ENCODE peak calls at places on chromosomes 11 and 22, in four cellular contexts. G, A, P and X are unnamed samples.

GRCh38 chr11:44536779-44537516 is 28.5 kb upstream of the CD82 start:
- DNase-seq in G (no peak), A (no peak), P (no peak), X (no peak)

GRCh38 chr22:41682033-41682807 is 6.4 kb downstream of the SNU13 start:
- DNase-seq in G (peak), A (peak), P (peak), X (peak)

GRCh38 chr22:37747090-37747714 is 50.4 kb downstream of the TRIOBP start:
- DNase-seq in G (peak), A (no peak), P (no peak), X (no peak)

GRCh38 chr11:111819161-111820058 is 52.0 kb downstream of the ALG9 start:
- DNase-seq in G (peak), A (no peak), P (no peak), X (no peak)

GRCh38 chr11:73258104-73258684 is 13.9 kb upstream of the P2RY6 start:
- DNase-seq in G (peak), A (no peak), P (no peak), X (no peak)

GRCh38 chr11:113203332-113203731 is 111.1 kb upstream of the TTC12 start:
- DNase-seq in G (no peak), A (no peak), P (no peak), X (no peak)

GRCh38 chr11:134835561-134835960 is 423.5 kb upstream of the B3GAT1 start:
- DNase-seq in G (no peak), A (no peak), P (no peak), X (no peak)

GRCh38 chr11:62498492-62499286 is 47.9 kb downstream of the AHNAK start:
- DNase-seq in G (no peak), A (no peak), P (no peak), X (no peak)

GRCh38 chr11:115500547-115501503 is 3.4 kb downstream of the CADM1 start:
- DNase-seq in G (no peak), A (no peak), P (no peak), X (no peak)

GRCh38 chr11:12418019-12418611 is 40.7 kb downstream of the PARVA start:
- DNase-seq in G (peak), A (no peak), P (no peak), X (no peak)

GRCh38 chr22:25027959-25028840 is 75.7 kb downstream of the KIAA1671 start:
- DNase-seq in G (peak), A (no peak), P (no peak), X (no peak)

GRCh38 chr22:20164863-20165262 is 14.0 kb upstream of the CCDC188 start:
- DNase-seq in G (no peak), A (no peak), P (no peak), X (no peak)

GRCh38 chr22:34493471-34493870 is 572.5 kb upstream of the ISX start:
- DNase-seq in G (no peak), A (no peak), P (no peak), X (no peak)

GRCh38 chr11:134727204-134727603 is 315.2 kb upstream of the B3GAT1 start:
- DNase-seq in G (no peak), A (no peak), P (no peak), X (no peak)

GRCh38 chr11:1842149-1843097 is 3.6 kb downstream of the TNNI2 start:
- DNase-seq in G (no peak), A (no peak), P (no peak), X (no peak)